ENCODE peak calls at places on chromosomes 3 and 15, in ten cellular contexts. R is neural crest cell; L is activated effector memory CD4-positive, alpha-beta T cell treated with anti-CD3 and anti-CD28 coated beads, Interleukin-2, amount 50 U/mL, for 16 hours; N is AG10803; Q is H9; V is ACHN; G is heart right ventricle; B is neuronal stem cell; O is HCEC 1CT; A is activated T-cell treated with anti-CD3 and anti-CD28 coated beads, Interleukin-2, amount 50 U/mL, for 1 hour. K is an unnamed sample.

GRCh38 chr3:16070707-16071106 is 103.8 kb upstream of the GALNT15 start:
- DNase-seq in B (no peak), A (no peak), O (no peak), N (no peak), G (no peak), R (no peak), V (no peak), L (no peak), Q (no peak), K (no peak)

GRCh38 chr15:44038801-44039200 is 156.3 kb downstream of the FRMD5 start:
- DNase-seq in L (no peak), N (no peak), V (no peak), B (peak; percentile 35), A (no peak), G (no peak), R (peak; percentile 3), Q (peak; percentile 72), O (no peak), K (peak; percentile 73)

GRCh38 chr3:30112904-30113484 is 493.4 kb upstream of the TGFBR2 start:
- DNase-seq in Q (no peak), V (peak; percentile 57), N (peak; percentile 60), L (no peak), R (no peak), G (no peak), B (peak; percentile 5), O (peak; percentile 54), A (no peak), K (peak; percentile 78)

GRCh38 chr3:155753038-155753647 is 8.3 kb upstream of the PLCH1 start:
- DNase-seq in G (no peak), O (peak; percentile 49), B (no peak), V (peak; percentile 39), A (no peak), R (no peak), N (peak; percentile 38), L (no peak), Q (no peak), K (peak; percentile 23)

GRCh38 chr15:23686466-23687142 is 501 bp downstream of the NDN start:
- DNase-seq in N (peak; percentile 5), O (no peak), B (no peak), Q (peak; percentile 26), A (no peak), G (peak; percentile 10), R (no peak), L (no peak), V (no peak), K (peak; percentile 6)

GRCh38 chr15:63611217-63611616 is 14.0 kb downstream of the FBXL22 start:
- DNase-seq in V (no peak), O (no peak), G (no peak), A (no peak), B (no peak), R (no peak), L (no peak), N (no peak), Q (no peak), K (no peak)

GRCh38 chr15:62138124-62138523 is 27.0 kb downstream of the C2CD4B start:
- DNase-seq in B (no peak), Q (no peak), O (peak; percentile 72), A (no peak), V (peak; percentile 49), R (no peak), L (no peak), G (no peak), N (peak; percentile 21), K (peak; percentile 76)

GRCh38 chr3:185332026-185332735 is 30.8 kb upstream of the MAP3K13 start:
- DNase-seq in O (peak; percentile 56), L (no peak), A (no peak), R (no peak), N (peak; percentile 50), V (peak; percentile 55), G (no peak), B (no peak), Q (no peak), K (peak; percentile 71)

GRCh38 chr3:59115355-59116136 is 65.7 kb upstream of the CFAP20DC start:
- DNase-seq in Q (no peak), R (no peak), V (no peak), N (peak; percentile 38), L (no peak), B (no peak), A (no peak), O (no peak), G (no peak), K (no peak)

GRCh38 chr3:40623567-40623966 is 98.8 kb downstream of the ZNF621 start:
- DNase-seq in V (no peak), L (no peak), B (no peak), G (no peak), R (no peak), N (no peak), A (no peak), O (no peak), Q (no peak), K (peak; percentile 14)

GRCh38 chr15:70259640-70260066 is 161.9 kb upstream of the TLE3 start:
- DNase-seq in Q (peak; percentile 64), R (no peak), V (no peak), N (no peak), B (no peak), A (no peak), L (no peak), O (no peak), G (no peak), K (no peak)

GRCh38 chr3:146326875-146327543 is 76.1 kb upstream of the PLSCR4 start:
- DNase-seq in N (peak; percentile 76), A (no peak), G (no peak), Q (no peak), B (peak; percentile 29), V (peak; percentile 43), O (peak; percentile 82), L (no peak), R (no peak), K (peak; percentile 79)

GRCh38 chr3:126100688-126101301 is 16.9 kb upstream of the SLC41A3 start:
- DNase-seq in G (no peak), N (peak; percentile 59), B (no peak), L (no peak), V (no peak), O (no peak), Q (no peak), A (no peak), R (no peak), K (peak; percentile 66)

GRCh38 chr3:19124752-19125151 is 23.6 kb upstream of the KCNH8 start:
- DNase-seq in N (no peak), B (no peak), O (no peak), G (no peak), Q (no peak), R (no peak), A (no peak), V (no peak), L (no peak), K (no peak)

GRCh38 chr3:88031543-88032148 is 27.2 kb downstream of the CGGBP1 start:
- DNase-seq in R (no peak), O (peak; percentile 64), Q (no peak), N (peak; percentile 20), A (no peak), V (peak; percentile 59), L (peak; percentile 66), G (no peak), B (no peak), K (peak; percentile 63)

GRCh38 chr3:63655519-63655918 is 3.0 kb downstream of the SNTN start:
- DNase-seq in Q (no peak), A (no peak), G (no peak), R (no peak), N (peak; percentile 96), V (no peak), B (no peak), L (no peak), O (peak; percentile 92), K (peak; percentile 78)

GRCh38 chr15:71493526-71493925 is 316.8 kb upstream of the NR2E3 start:
- DNase-seq in R (no peak), B (no peak), O (no peak), V (no peak), L (no peak), G (no peak), N (no peak), A (no peak), Q (no peak), K (no peak)

GRCh38 chr15:72339777-72340177 is 19.8 kb upstream of the CELF6 start:
- DNase-seq in L (no peak), A (no peak), G (no peak), B (no peak), Q (no peak), V (no peak), R (no peak), N (peak; percentile 97), O (peak; percentile 97), K (peak; percentile 80)

GRCh38 chr3:64355473-64355872 is 130.2 kb upstream of the PRICKLE2 start:
- DNase-seq in N (peak; percentile 37), A (no peak), L (no peak), B (no peak), O (peak; percentile 72), R (no peak), G (no peak), V (peak; percentile 54), Q (no peak), K (peak; percentile 53)

GRCh38 chr15:68634531-68634930 is 55.7 kb downstream of the CORO2B start:
- DNase-seq in B (no peak), G (no peak), A (no peak), L (no peak), R (no peak), N (no peak), O (no peak), Q (no peak), V (no peak), K (no peak)

GRCh38 chr15:56978898-56979662 is 60.6 kb downstream of the TCF12 start:
- DNase-seq in A (no peak), N (peak; percentile 51), L (no peak), R (no peak), B (no peak), G (no peak), Q (no peak), O (peak; percentile 79), V (no peak), K (peak; percentile 47)

GRCh38 chr3:63015614-63016016 is 140.4 kb upstream of the CADPS start:
- DNase-seq in N (no peak), G (no peak), O (no peak), B (peak; percentile 51), V (no peak), Q (peak; percentile 92), A (no peak), R (peak; percentile 60), L (no peak), K (no peak)

GRCh38 chr15:57285386-57285785 is 90.9 kb upstream of the CGNL1 start:
- DNase-seq in B (no peak), Q (no peak), O (no peak), A (no peak), V (no peak), G (no peak), R (no peak), N (no peak), L (no peak), K (no peak)

GRCh38 chr15:88954431-88955277 is 41.5 kb upstream of the MFGE8 start:
- DNase-seq in R (no peak), N (peak; percentile 69), V (no peak), O (no peak), G (peak; percentile 62), B (no peak), Q (no peak), A (no peak), L (no peak), K (peak; percentile 11)

GRCh38 chr3:43243590-43244587 is 42.5 kb upstream of the SNRK start:
- DNase-seq in O (no peak), G (no peak), Q (no peak), R (no peak), N (peak; percentile 70), A (no peak), V (no peak), L (no peak), B (no peak), K (no peak)

GRCh38 chr3:28590216-28590615 is 241.6 kb upstream of the AZI2 start:
- DNase-seq in R (no peak), O (no peak), B (no peak), L (no peak), N (no peak), Q (no peak), G (no peak), A (no peak), V (no peak), K (no peak)

GRCh38 chr3:150697646-150698045 is 6.1 kb downstream of the ERICH6 start:
- DNase-seq in Q (no peak), N (peak; percentile 39), L (no peak), R (no peak), V (no peak), G (no peak), O (no peak), B (no peak), A (no peak), K (peak; percentile 9)

K was measured in astrocyte of the spinal cord.